ENCODE peak calls at places on chromosomes 7 and 10, in seven cellular contexts. X is AG09309, K is choroid plexus epithelial cell, D is heart right ventricle, E is colonic mucosa, G is mammary epithelial cell, W is A549. Z is an unnamed sample.

GRCh38 chr7:3294432-3295100 is 6.5 kb upstream of the SDK1 start:
- DNase-seq in X (no peak), K (no peak), D (no peak), E (peak; percentile 56), G (peak; percentile 28), W (no peak), Z (no peak)

GRCh38 chr7:158431941-158432347 is 155.7 kb downstream of the PTPRN2 start:
- DNase-seq in X (no peak), K (peak; percentile 100), D (peak; percentile 16), E (peak; percentile 65), G (peak; percentile 51), W (peak; percentile 98), Z (peak; percentile 95)

GRCh38 chr10:14366760-14367159 is 36.0 kb upstream of the FRMD4A start:
- DNase-seq in X (no peak), K (no peak), D (no peak), E (no peak), G (no peak), W (no peak), Z (no peak)

GRCh38 chr7:10889266-10889898 is 84.3 kb upstream of the PHF14 start:
- DNase-seq in X (peak; percentile 21), K (peak; percentile 76), D (peak; percentile 6), E (peak; percentile 20), G (peak; percentile 24), W (peak; percentile 38), Z (peak; percentile 62)

GRCh38 chr7:3245077-3245476 is 56.0 kb upstream of the SDK1 start:
- DNase-seq in X (no peak), K (peak; percentile 39), D (no peak), E (no peak), G (no peak), W (no peak), Z (peak; percentile 5)

GRCh38 chr10:75987610-75988009 is 556.2 kb downstream of the LRMDA start:
- DNase-seq in X (no peak), K (peak; percentile 3), D (no peak), E (no peak), G (peak; percentile 11), W (no peak), Z (peak; percentile 56)

GRCh38 chr7:30247546-30248386 is 36.6 kb upstream of the ZNRF2 start:
- DNase-seq in X (no peak), K (no peak), D (no peak), E (no peak), G (no peak), W (no peak), Z (no peak)

GRCh38 chr7:17371656-17372524 is 73.4 kb downstream of the AHR start:
- DNase-seq in X (peak; percentile 91), K (peak; percentile 97), D (no peak), E (peak; percentile 24), G (peak; percentile 89), W (peak; percentile 77), Z (peak; percentile 98)

GRCh38 chr7:39908141-39908540 is 41.9 kb upstream of the CDK13 start:
- DNase-seq in X (no peak), K (no peak), D (no peak), E (no peak), G (no peak), W (no peak), Z (no peak)

GRCh38 chr7:1852781-1853618 is 182.9 kb downstream of the ELFN1 start:
- DNase-seq in X (no peak), K (no peak), D (no peak), E (no peak), G (no peak), W (no peak), Z (no peak)

GRCh38 chr7:55202150-55202913 is 162.8 kb upstream of the LANCL2 start:
- DNase-seq in X (no peak), K (no peak), D (no peak), E (no peak), G (no peak), W (no peak), Z (no peak)

GRCh38 chr10:24974978-24975377 is 22.6 kb upstream of the PRTFDC1 start:
- DNase-seq in X (peak; percentile 88), K (peak; percentile 92), D (peak; percentile 48), E (no peak), G (no peak), W (no peak), Z (peak; percentile 92)

GRCh38 chr7:79471283-79471682 is 17.8 kb upstream of the MAGI2 start:
- DNase-seq in X (no peak), K (peak; percentile 25), D (no peak), E (no peak), G (peak; percentile 20), W (no peak), Z (no peak)

GRCh38 chr10:100130786-100131185 is 49.1 kb upstream of the CPN1 start:
- DNase-seq in X (no peak), K (no peak), D (no peak), E (no peak), G (no peak), W (no peak), Z (no peak)

GRCh38 chr10:129950651-129951050 is 13.4 kb downstream of the EBF3 start:
- DNase-seq in X (no peak), K (no peak), D (no peak), E (no peak), G (no peak), W (no peak), Z (peak; percentile 38)

GRCh38 chr10:77641788-77642397 is 4.3 kb upstream of the KCNMA1 start:
- DNase-seq in X (peak; percentile 33), K (peak; percentile 88), D (peak; percentile 66), E (peak; percentile 82), G (peak; percentile 58), W (peak; percentile 75), Z (peak; percentile 84)

GRCh38 chr10:131520206-131520605 is 208.7 kb upstream of the TCERG1L start:
- DNase-seq in X (no peak), K (no peak), D (no peak), E (no peak), G (no peak), W (no peak), Z (no peak)

GRCh38 chr10:8187171-8187666 is 132.7 kb downstream of the GATA3 start:
- DNase-seq in X (no peak), K (no peak), D (no peak), E (no peak), G (no peak), W (no peak), Z (no peak)

GRCh38 chr10:44395396-44395795 is 10.5 kb upstream of the CXCL12 start:
- DNase-seq in X (no peak), K (no peak), D (no peak), E (peak; percentile 26), G (no peak), W (no peak), Z (no peak)

GRCh38 chr7:94396044-94396443 is 1.3 kb downstream of the COL1A2 start:
- DNase-seq in X (no peak), K (peak; percentile 93), D (peak; percentile 5), E (no peak), G (no peak), W (no peak), Z (peak; percentile 89)

GRCh38 chr7:94394399-94395140 is at the start of gene COL1A2:
- DNase-seq in X (peak; percentile 99), K (peak; percentile 99), D (peak; percentile 79), E (peak; percentile 52), G (no peak), W (no peak), Z (peak; percentile 98)

GRCh38 chr7:94395141-94396041 is 696 bp downstream of the COL1A2 start:
- DNase-seq in X (no peak), K (peak; percentile 96), D (peak; percentile 68), E (peak; percentile 50), G (peak; percentile 63), W (peak; percentile 47), Z (peak; percentile 93)

GRCh38 chr7:94397721-94398120 is 3.0 kb downstream of the COL1A2 start:
- DNase-seq in X (no peak), K (peak; percentile 47), D (no peak), E (no peak), G (no peak), W (no peak), Z (peak; percentile 10)

DNA sequence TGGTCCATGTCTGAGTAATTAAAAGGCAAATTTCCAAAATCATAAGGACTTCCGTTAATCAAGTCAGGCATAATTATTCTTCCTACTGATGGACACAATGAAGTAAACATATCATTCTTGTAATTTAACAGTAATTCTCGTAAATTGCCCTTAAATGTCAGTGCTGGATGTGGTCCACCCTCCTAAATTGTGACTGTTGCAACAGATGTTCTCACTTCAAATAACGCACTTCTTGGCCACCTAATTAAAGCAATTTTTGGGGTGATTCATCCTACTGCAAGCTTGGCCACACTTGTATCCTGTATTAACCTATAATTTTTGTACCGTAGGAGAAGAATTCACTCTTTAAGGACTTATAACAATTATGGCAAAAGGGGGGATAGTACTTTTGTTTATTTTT is 1.9 kb downstream of the COL1A2 start:
- DNase-seq in X (no peak), K (peak; percentile 63), D (no peak), E (no peak), G (no peak), W (no peak), Z (peak; percentile 64)
- H3K4me3 ChIP-seq in X (peak overlapping the region; percentile 87), K (peak overlapping the region; percentile 69), D (peak overlapping the region; percentile 57), E (peak overlapping the region; percentile 8), G (no peak overlapping the region), W (no peak overlapping the region), Z (peak overlapping the region; percentile 89)

DNA sequence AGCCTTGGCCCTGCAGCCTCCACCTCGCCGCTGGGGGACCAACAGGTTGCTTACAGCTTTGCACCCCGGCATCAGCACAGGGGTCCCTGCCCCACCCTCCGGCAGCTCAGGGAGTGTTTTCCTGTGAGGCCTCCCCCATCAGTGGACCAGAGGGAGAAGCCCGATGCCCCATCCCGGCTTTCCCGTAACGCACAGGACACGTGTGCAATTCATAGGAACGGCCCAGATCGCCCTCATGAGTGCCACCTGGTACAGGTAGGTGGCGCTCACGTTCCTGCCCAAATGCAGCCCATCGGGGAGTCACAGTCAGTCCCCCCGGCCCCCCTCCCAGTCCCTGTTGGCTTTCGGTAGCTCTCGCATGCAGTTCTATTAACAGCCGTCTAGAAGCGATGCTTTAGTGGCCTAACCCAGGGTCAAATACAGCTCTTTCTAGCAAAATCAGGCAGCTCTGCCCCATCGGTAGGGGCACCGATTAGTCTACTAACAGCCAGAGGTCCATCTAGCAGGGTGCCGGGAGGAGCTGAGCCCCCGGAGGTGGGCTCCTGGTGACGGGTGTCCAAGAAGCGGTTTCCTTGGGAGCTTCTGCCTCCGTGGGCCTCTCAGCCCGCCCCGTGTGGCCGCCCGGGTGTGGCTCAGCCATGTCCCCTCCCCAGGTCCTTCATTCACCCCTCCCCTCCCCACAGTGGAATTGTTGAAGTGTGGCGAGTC is 48.4 kb upstream of the GTF2IRD1 start:
- DNase-seq in X (no peak), K (no peak), D (no peak), E (no peak), G (no peak), W (peak; percentile 47), Z (peak; percentile 7)
- TF ChIP-seq CTCF in X (peak; percentile 21), K (peak; percentile 61), D (peak; percentile 53), E (no peak), G (peak; percentile 33), W (peak; percentile 48), Z (peak; percentile 23)

GRCh38 chr7:66099232-66099550 is 15.5 kb upstream of the CRCP start:
- DNase-seq in X (no peak), K (peak; percentile 51), D (no peak), E (no peak), G (no peak), W (no peak), Z (peak; percentile 44)
- H3K4me3 ChIP-seq in X (peak overlapping the region; percentile 62), K (peak overlapping the region; percentile 57), D (no peak overlapping the region), E (no peak overlapping the region), G (no peak overlapping the region), W (peak overlapping the region; percentile 45), Z (no peak overlapping the region)

DNA sequence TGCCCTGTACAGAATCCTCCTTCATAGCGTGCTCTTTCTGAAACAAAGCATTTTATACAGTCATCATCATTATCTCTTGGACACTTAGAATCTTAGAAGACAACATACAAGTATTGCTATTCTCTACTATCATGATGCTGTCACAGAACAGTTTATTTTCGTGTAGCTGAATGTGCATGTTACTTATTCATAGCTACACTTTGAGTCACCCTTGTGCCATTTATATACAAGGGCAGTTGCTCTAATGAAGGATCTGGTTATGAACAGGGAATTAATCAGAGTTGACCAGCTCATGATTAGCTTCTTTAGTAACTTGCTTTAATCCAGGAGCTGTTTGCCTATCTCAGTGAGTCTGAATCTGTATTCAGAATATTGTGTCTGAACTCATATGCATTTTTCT is 11.2 kb downstream of the CASP2 start:
- DNase-seq in X (no peak), K (no peak), D (no peak), E (no peak), G (no peak), W (no peak), Z (peak; percentile 49)
- TF ChIP-seq CTCF in X (no peak), K (no peak), D (no peak), E (no peak), G (no peak), W (no peak), Z (no peak)